ENCODE peak calls at places on chromosome 10, in five cellular contexts. One of them, this sample, is unnamed.

GRCh38 chr10:75404335-75405200 is 3.0 kb upstream of the ZNF503 start:
- DNase-seq in breast epithelium: peak; percentile 62
- DNase-seq in neural progenitor cell: peak; percentile 80
- DNase-seq in psoas muscle: no peak
- DNase-seq in tibial artery: peak; percentile 69
- DNase-seq in this sample: no peak

GRCh38 chr10:131198843-131199242 is 112.7 kb downstream of the TCERG1L start:
- DNase-seq in breast epithelium: no peak
- DNase-seq in neural progenitor cell: no peak
- DNase-seq in psoas muscle: no peak
- DNase-seq in tibial artery: peak; percentile 55
- DNase-seq in this sample: no peak

GRCh38 chr10:84195044-84195830 is 900 bp downstream of the CDHR1 start:
- DNase-seq in breast epithelium: no peak
- DNase-seq in neural progenitor cell: no peak
- DNase-seq in psoas muscle: no peak
- DNase-seq in tibial artery: no peak
- DNase-seq in this sample: no peak

GRCh38 chr10:28523725-28524252 is 9.1 kb upstream of the WAC start:
- DNase-seq in breast epithelium: no peak
- DNase-seq in neural progenitor cell: no peak
- DNase-seq in psoas muscle: no peak
- DNase-seq in tibial artery: no peak
- DNase-seq in this sample: no peak

GRCh38 chr10:85124592-85124991 is 796.2 kb downstream of the CCSER2 start:
- DNase-seq in breast epithelium: no peak
- DNase-seq in neural progenitor cell: no peak
- DNase-seq in psoas muscle: no peak
- DNase-seq in tibial artery: no peak
- DNase-seq in this sample: no peak

GRCh38 chr10:119103687-119104652 is at the start of gene DENND10:
- DNase-seq in breast epithelium: peak; percentile 68
- DNase-seq in neural progenitor cell: peak; percentile 91
- DNase-seq in psoas muscle: peak; percentile 90
- DNase-seq in tibial artery: peak; percentile 89
- DNase-seq in this sample: peak; percentile 72

GRCh38 chr10:16891375-16892313 is 74.4 kb upstream of the RSU1 start:
- DNase-seq in breast epithelium: peak; percentile 45
- DNase-seq in neural progenitor cell: peak; percentile 86
- DNase-seq in psoas muscle: peak; percentile 82
- DNase-seq in tibial artery: peak; percentile 79
- DNase-seq in this sample: peak; percentile 8

GRCh38 chr10:30186371-30186875 is 127.0 kb upstream of the JCAD start:
- DNase-seq in breast epithelium: no peak
- DNase-seq in neural progenitor cell: peak; percentile 16
- DNase-seq in psoas muscle: no peak
- DNase-seq in tibial artery: no peak
- DNase-seq in this sample: no peak

GRCh38 chr10:127855976-127856375 is 36.8 kb downstream of the CLRN3 start:
- DNase-seq in breast epithelium: no peak
- DNase-seq in neural progenitor cell: no peak
- DNase-seq in psoas muscle: no peak
- DNase-seq in tibial artery: no peak
- DNase-seq in this sample: no peak

GRCh38 chr10:6053816-6054581 is 8.2 kb downstream of the IL2RA start:
- DNase-seq in breast epithelium: no peak
- DNase-seq in neural progenitor cell: no peak
- DNase-seq in psoas muscle: peak; percentile 59
- DNase-seq in tibial artery: peak; percentile 67
- DNase-seq in this sample: peak; percentile 14

GRCh38 chr10:32000937-32001336 is 55.3 kb downstream of the KIF5B start:
- DNase-seq in breast epithelium: no peak
- DNase-seq in neural progenitor cell: no peak
- DNase-seq in psoas muscle: no peak
- DNase-seq in tibial artery: no peak
- DNase-seq in this sample: no peak

GRCh38 chr10:101047961-101048892 is 13.6 kb upstream of the KAZALD1 start:
- DNase-seq in breast epithelium: no peak
- DNase-seq in neural progenitor cell: peak; percentile 57
- DNase-seq in psoas muscle: no peak
- DNase-seq in tibial artery: no peak
- DNase-seq in this sample: no peak

GRCh38 chr10:30862486-30862885 is 169.2 kb downstream of the ZNF438 start:
- DNase-seq in breast epithelium: no peak
- DNase-seq in neural progenitor cell: no peak
- DNase-seq in psoas muscle: no peak
- DNase-seq in tibial artery: no peak
- DNase-seq in this sample: no peak

GRCh38 chr10:693506-693905 is 4.0 kb upstream of the DIP2C start:
- DNase-seq in breast epithelium: no peak
- DNase-seq in neural progenitor cell: no peak
- DNase-seq in psoas muscle: no peak
- DNase-seq in tibial artery: no peak
- DNase-seq in this sample: no peak

GRCh38 chr10:101012525-101013364 is 13.1 kb downstream of the LZTS2 start:
- DNase-seq in breast epithelium: peak; percentile 82
- DNase-seq in neural progenitor cell: peak; percentile 92
- DNase-seq in psoas muscle: peak; percentile 92
- DNase-seq in tibial artery: peak; percentile 92
- DNase-seq in this sample: peak; percentile 60

GRCh38 chr10:13349776-13350274 is 1.7 kb upstream of the SEPHS1 start:
- DNase-seq in breast epithelium: peak; percentile 42
- DNase-seq in neural progenitor cell: peak; percentile 47
- DNase-seq in psoas muscle: peak; percentile 62
- DNase-seq in tibial artery: peak; percentile 79
- DNase-seq in this sample: no peak

GRCh38 chr10:17685227-17685840 is 41.4 kb downstream of the STAM start:
- DNase-seq in breast epithelium: no peak
- DNase-seq in neural progenitor cell: no peak
- DNase-seq in psoas muscle: no peak
- DNase-seq in tibial artery: no peak
- DNase-seq in this sample: no peak

GRCh38 chr10:112624546-112625048 is 177.6 kb downstream of the VTI1A start:
- DNase-seq in breast epithelium: no peak
- DNase-seq in neural progenitor cell: no peak
- DNase-seq in psoas muscle: no peak
- DNase-seq in tibial artery: no peak
- DNase-seq in this sample: no peak

GRCh38 chr10:116190883-116191282 is 82.1 kb downstream of the GFRA1 start:
- DNase-seq in breast epithelium: no peak
- DNase-seq in neural progenitor cell: no peak
- DNase-seq in psoas muscle: no peak
- DNase-seq in tibial artery: no peak
- DNase-seq in this sample: no peak

GRCh38 chr10:87036623-87037022 is 16.5 kb downstream of the FAM25A start:
- DNase-seq in breast epithelium: no peak
- DNase-seq in neural progenitor cell: no peak
- DNase-seq in psoas muscle: no peak
- DNase-seq in tibial artery: no peak
- DNase-seq in this sample: no peak

GRCh38 chr10:82266438-82266837 is 391.4 kb downstream of the NRG3 start:
- DNase-seq in breast epithelium: no peak
- DNase-seq in neural progenitor cell: no peak
- DNase-seq in psoas muscle: no peak
- DNase-seq in tibial artery: no peak
- DNase-seq in this sample: peak; percentile 12

GRCh38 chr10:47090903-47091302 is 179.7 kb downstream of the PTPN20 start:
- DNase-seq in breast epithelium: no peak
- DNase-seq in neural progenitor cell: peak; percentile 17
- DNase-seq in psoas muscle: no peak
- DNase-seq in tibial artery: no peak
- DNase-seq in this sample: no peak

GRCh38 chr10:126017961-126018560 is 121.7 kb downstream of the FANK1 start:
- DNase-seq in breast epithelium: no peak
- DNase-seq in neural progenitor cell: no peak
- DNase-seq in psoas muscle: no peak
- DNase-seq in tibial artery: no peak
- DNase-seq in this sample: no peak

GRCh38 chr10:126027707-126028106 is 131.3 kb downstream of the FANK1 start:
- DNase-seq in breast epithelium: no peak
- DNase-seq in neural progenitor cell: no peak
- DNase-seq in psoas muscle: no peak
- DNase-seq in tibial artery: no peak
- DNase-seq in this sample: no peak

GRCh38 chr10:126016884-126017283 is 120.5 kb downstream of the FANK1 start:
- DNase-seq in breast epithelium: no peak
- DNase-seq in neural progenitor cell: no peak
- DNase-seq in psoas muscle: no peak
- DNase-seq in tibial artery: no peak
- DNase-seq in this sample: no peak

GRCh38 chr10:126021833-126022500 is 125.6 kb downstream of the FANK1 start:
- DNase-seq in breast epithelium: no peak
- DNase-seq in neural progenitor cell: no peak
- DNase-seq in psoas muscle: no peak
- DNase-seq in tibial artery: no peak
- DNase-seq in this sample: no peak

DNA sequence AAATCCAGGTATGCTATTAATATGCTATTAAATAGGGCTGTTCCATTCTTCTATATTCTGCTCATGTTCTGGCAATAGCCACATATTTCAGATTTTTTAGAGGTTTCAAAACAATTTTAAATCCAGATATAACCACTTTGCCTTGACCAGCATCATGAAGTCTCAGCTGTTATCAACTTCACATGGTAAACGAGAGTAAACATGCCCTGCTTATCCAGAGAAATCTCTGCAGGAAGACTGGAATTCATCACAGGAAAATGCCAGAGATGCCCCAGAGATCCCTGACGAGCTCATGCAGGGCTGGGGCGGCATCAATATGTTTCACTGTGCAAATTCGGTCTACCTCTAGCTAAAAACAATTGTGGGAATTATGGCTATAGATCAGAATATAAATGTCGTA is 126.5 kb downstream of the FANK1 start:
- DNase-seq in breast epithelium: no peak
- DNase-seq in neural progenitor cell: no peak
- DNase-seq in psoas muscle: no peak
- DNase-seq in tibial artery: no peak
- DNase-seq in this sample: no peak
- TF ChIP-seq CTCF in breast epithelium: no peak
- TF ChIP-seq CTCF in neural progenitor cell: no peak
- TF ChIP-seq CTCF in psoas muscle: no peak
- TF ChIP-seq CTCF in tibial artery: no peak
- TF ChIP-seq CTCF in this sample: no peak

GRCh38 chr10:93703066-93703465 is 674 bp upstream of the FRA10AC1 start:
- DNase-seq in breast epithelium: no peak
- DNase-seq in neural progenitor cell: no peak
- DNase-seq in psoas muscle: no peak
- DNase-seq in tibial artery: no peak
- DNase-seq in this sample: no peak

GRCh38 chr10:93701903-93702277 is 502 bp downstream of the FRA10AC1 start:
- DNase-seq in breast epithelium: peak; percentile 21
- DNase-seq in neural progenitor cell: no peak
- DNase-seq in psoas muscle: no peak
- DNase-seq in tibial artery: no peak
- DNase-seq in this sample: no peak

GRCh38 chr10:93695720-93696119 is 6.7 kb downstream of the FRA10AC1 start:
- DNase-seq in breast epithelium: no peak
- DNase-seq in neural progenitor cell: no peak
- DNase-seq in psoas muscle: no peak
- DNase-seq in tibial artery: no peak
- DNase-seq in this sample: no peak

GRCh38 chr10:93702278-93703001 is at the start of gene FRA10AC1:
- DNase-seq in breast epithelium: peak; percentile 91
- DNase-seq in neural progenitor cell: peak; percentile 97
- DNase-seq in psoas muscle: peak; percentile 96
- DNase-seq in tibial artery: peak; percentile 94
- DNase-seq in this sample: peak; percentile 86

GRCh38 chr10:93697207-93697606 is 5.2 kb downstream of the FRA10AC1 start:
- DNase-seq in breast epithelium: no peak
- DNase-seq in neural progenitor cell: no peak
- DNase-seq in psoas muscle: no peak
- DNase-seq in tibial artery: no peak
- DNase-seq in this sample: no peak
- TF ChIP-seq CTCF in breast epithelium: no peak
- TF ChIP-seq CTCF in neural progenitor cell: peak; percentile 17
- TF ChIP-seq CTCF in psoas muscle: no peak
- TF ChIP-seq CTCF in tibial artery: no peak
- TF ChIP-seq CTCF in this sample: no peak

DNA sequence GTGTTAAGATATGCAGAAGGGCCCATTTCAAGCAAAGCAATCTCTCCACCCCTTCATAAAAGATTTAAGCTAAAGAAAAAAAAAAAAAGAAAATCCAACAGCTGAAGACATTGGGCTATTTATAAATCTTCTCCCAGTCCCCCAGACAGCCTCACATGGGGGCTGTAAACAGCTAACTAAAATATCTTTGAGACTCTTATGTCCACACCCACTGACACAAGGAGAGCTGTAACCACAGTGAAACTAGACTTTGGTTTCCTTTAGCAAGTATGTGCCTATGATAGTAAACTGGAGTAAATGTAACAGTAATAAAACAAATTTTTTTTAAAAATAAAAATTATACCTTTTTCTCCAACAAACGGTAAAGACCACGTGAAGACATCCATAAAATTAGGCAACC is 28.6 kb downstream of the PPP3CB start:
- DNase-seq in breast epithelium: no peak
- DNase-seq in neural progenitor cell: no peak
- DNase-seq in psoas muscle: no peak
- DNase-seq in tibial artery: no peak
- DNase-seq in this sample: no peak
- TF ChIP-seq CTCF in breast epithelium: no peak
- TF ChIP-seq CTCF in neural progenitor cell: no peak
- TF ChIP-seq CTCF in psoas muscle: no peak
- TF ChIP-seq CTCF in tibial artery: no peak
- TF ChIP-seq CTCF in this sample: no peak

GRCh38 chr10:133090101-133090500 is 2.4 kb downstream of the ADGRA1 start:
- DNase-seq in breast epithelium: no peak
- DNase-seq in neural progenitor cell: no peak
- DNase-seq in psoas muscle: no peak
- DNase-seq in tibial artery: no peak
- DNase-seq in this sample: no peak

GRCh38 chr10:133089461-133089800 is 1.7 kb downstream of the ADGRA1 start:
- DNase-seq in breast epithelium: no peak
- DNase-seq in neural progenitor cell: no peak
- DNase-seq in psoas muscle: no peak
- DNase-seq in tibial artery: no peak
- DNase-seq in this sample: no peak

GRCh38 chr10:133088524-133089460 is 1.1 kb downstream of the ADGRA1 start:
- DNase-seq in breast epithelium: no peak
- DNase-seq in neural progenitor cell: peak; percentile 39
- DNase-seq in psoas muscle: no peak
- DNase-seq in tibial artery: no peak
- DNase-seq in this sample: no peak

GRCh38 chr10:133091316-133091715 is 3.6 kb downstream of the ADGRA1 start:
- DNase-seq in breast epithelium: no peak
- DNase-seq in neural progenitor cell: no peak
- DNase-seq in psoas muscle: no peak
- DNase-seq in tibial artery: no peak
- DNase-seq in this sample: no peak

DNA sequence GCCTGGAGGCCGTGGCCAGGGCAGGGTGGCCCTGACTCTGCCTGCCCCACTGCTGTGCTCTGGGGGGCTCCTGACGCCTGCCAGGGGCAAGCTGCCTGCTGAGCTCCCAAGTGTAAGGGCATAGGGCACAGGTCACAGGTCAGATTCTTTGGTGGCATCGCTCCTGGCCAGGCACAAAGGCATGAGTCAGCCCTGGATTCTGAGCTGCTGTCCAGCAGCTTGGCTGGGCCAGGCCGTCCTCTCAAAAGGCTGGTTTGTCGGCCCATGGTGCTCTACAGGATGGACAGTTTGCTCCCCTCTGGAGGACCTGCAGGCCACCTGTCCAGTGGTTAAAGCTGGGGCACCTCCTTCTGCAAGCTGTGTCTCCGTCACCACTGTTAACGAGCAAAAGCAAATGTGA is 2.9 kb downstream of the ADGRA1 start:
- DNase-seq in breast epithelium: no peak
- DNase-seq in neural progenitor cell: no peak
- DNase-seq in psoas muscle: no peak
- DNase-seq in tibial artery: no peak
- DNase-seq in this sample: no peak
- TF ChIP-seq CTCF in breast epithelium: no peak
- TF ChIP-seq CTCF in neural progenitor cell: no peak
- TF ChIP-seq CTCF in psoas muscle: no peak
- TF ChIP-seq CTCF in tibial artery: no peak
- TF ChIP-seq CTCF in this sample: no peak

This sample was measured in gastrocnemius medialis.